ENCODE peak calls at places on chromosomes 16 and 17, in eight cellular contexts. A, R, M, H, J, I, D and K are unnamed samples.

GRCh38 chr17:61849674-61850073 is 13.7 kb downstream of the BRIP1 start:
- DNase-seq in R (no peak), M (no peak), A (peak; percentile 58), H (no peak), J (no peak), D (no peak), I (no peak), K (peak; percentile 16)

GRCh38 chr17:75325827-75326586 is 36.8 kb upstream of the SLC25A19 start:
- DNase-seq in J (no peak), D (peak; percentile 8), H (no peak), R (no peak), I (no peak), M (no peak), A (peak; percentile 35), K (peak; percentile 20)

GRCh38 chr17:41178341-41178740 is 320 bp upstream of the KRTAP4-2 start:
- DNase-seq in R (no peak), A (peak; percentile 72), I (no peak), J (peak; percentile 29), D (no peak), M (peak; percentile 43), H (no peak), K (no peak)

GRCh38 chr17:17606416-17607000 is 15.0 kb upstream of the PEMT start:
- DNase-seq in J (no peak), H (no peak), M (no peak), R (no peak), I (no peak), A (no peak), D (no peak), K (no peak)

GRCh38 chr16:48158296-48158695 is 2.5 kb upstream of the ABCC12 start:
- DNase-seq in D (no peak), H (peak; percentile 15), A (peak; percentile 75), M (peak; percentile 78), I (no peak), J (peak; percentile 54), R (peak; percentile 76), K (peak; percentile 41)

GRCh38 chr16:17106243-17106791 is 364.4 kb downstream of the XYLT1 start:
- DNase-seq in H (no peak), I (no peak), A (no peak), M (no peak), D (peak; percentile 55), J (no peak), R (peak; percentile 50), K (no peak)

GRCh38 chr17:2957631-2958286 is 105.6 kb downstream of the OR1D5 start:
- DNase-seq in M (no peak), D (peak; percentile 68), R (no peak), J (no peak), H (no peak), A (peak; percentile 74), I (no peak), K (no peak)

GRCh38 chr17:27882162-27882840 is 10.9 kb downstream of the LYRM9 start:
- DNase-seq in J (no peak), I (no peak), A (no peak), D (no peak), H (no peak), M (no peak), R (no peak), K (no peak)

GRCh38 chr16:66569131-66569530 is 2.9 kb downstream of the CMTM1 start:
- DNase-seq in J (no peak), R (no peak), M (peak; percentile 14), A (peak; percentile 87), D (no peak), I (no peak), H (no peak), K (peak; percentile 33)

GRCh38 chr17:7237761-7238417 is 1.4 kb downstream of the PHF23 start:
- DNase-seq in I (peak; percentile 90), R (peak; percentile 85), M (peak; percentile 42), D (peak; percentile 98), J (no peak), A (peak; percentile 46), H (no peak), K (no peak)

GRCh38 chr17:81113158-81113724 is 52.1 kb upstream of the PVALEF start:
- DNase-seq in A (no peak), M (no peak), I (no peak), R (no peak), J (no peak), D (no peak), H (no peak), K (no peak)

GRCh38 chr17:81115749-81116464 is 49.4 kb upstream of the PVALEF start:
- DNase-seq in A (no peak), J (no peak), H (no peak), R (no peak), M (no peak), I (no peak), D (peak; percentile 67), K (no peak)

GRCh38 chr17:81116704-81117103 is 48.6 kb upstream of the PVALEF start:
- DNase-seq in J (no peak), A (no peak), I (no peak), M (no peak), D (peak; percentile 69), R (no peak), H (no peak), K (no peak)

GRCh38 chr17:81114694-81115093 is 50.6 kb upstream of the PVALEF start:
- DNase-seq in R (no peak), J (no peak), H (no peak), D (no peak), M (no peak), I (no peak), A (no peak), K (no peak)

DNA sequence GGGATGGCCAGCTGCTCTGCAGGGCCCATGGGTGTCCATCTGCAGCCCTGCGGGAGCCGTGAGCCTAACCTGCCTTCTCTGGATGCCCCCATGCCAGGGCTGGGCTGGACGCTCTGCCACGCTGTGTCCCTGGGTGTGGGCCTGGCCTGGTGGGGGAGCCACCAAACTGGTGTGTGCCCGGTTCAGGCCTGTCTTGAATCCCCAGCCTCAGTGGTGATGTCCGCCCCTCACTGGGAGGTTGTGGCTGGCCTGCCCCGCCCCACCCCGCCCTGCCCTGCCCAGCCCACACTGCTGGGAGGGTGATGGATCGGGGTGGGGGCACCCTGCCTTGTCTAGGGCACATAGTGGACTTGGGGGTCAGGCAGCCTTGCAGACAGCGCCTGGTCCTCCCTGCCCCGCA is 50.1 kb upstream of the PVALEF start:
- DNase-seq in R (no peak), I (no peak), M (no peak), D (no peak), J (no peak), A (no peak), H (no peak), K (no peak)
- H3K4me3 ChIP-seq in R (no peak overlapping the region), I (no peak overlapping the region), M (no peak overlapping the region), D (no peak overlapping the region), J (no peak overlapping the region), A (no peak overlapping the region), H (no peak overlapping the region), K (no peak overlapping the region)

DNA sequence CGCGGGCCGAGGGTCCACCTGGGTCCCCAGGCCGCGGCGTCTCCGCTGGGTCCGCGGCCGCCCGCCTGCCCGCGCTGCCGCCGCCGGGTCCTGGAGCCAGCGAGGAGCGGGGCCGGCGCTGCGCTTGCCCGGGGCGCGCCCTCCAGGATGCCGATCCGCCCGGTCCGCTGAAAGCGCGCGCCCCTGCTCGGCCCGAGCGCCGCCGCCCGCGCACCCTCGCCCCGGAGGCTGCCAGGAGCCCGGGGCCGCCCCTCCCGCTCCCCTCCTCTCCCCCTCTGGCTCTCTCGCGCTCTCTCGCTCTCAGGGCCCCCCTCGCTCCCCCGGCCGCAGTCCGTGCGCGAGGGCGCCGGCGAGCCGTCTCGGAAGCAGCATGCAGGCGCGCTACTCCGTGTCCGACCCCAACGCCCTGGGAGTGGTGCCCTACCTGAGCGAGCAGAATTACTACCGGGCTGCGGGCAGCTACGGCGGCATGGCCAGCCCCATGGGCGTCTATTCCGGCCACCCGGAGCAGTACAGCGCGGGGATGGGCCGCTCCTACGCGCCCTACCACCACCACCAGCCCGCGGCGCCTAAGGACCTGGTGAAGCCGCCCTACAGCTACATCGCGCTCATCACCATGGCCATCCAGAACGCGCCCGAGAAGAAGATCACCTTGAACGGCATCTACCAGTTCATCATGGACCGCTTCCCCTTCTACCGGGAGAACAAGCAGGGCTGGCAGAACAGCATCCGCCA is 504 bp downstream of the FOXC2 start:
- DNase-seq in J (no peak), A (peak; percentile 62), M (no peak), I (peak; percentile 73), H (no peak), D (peak; percentile 89), R (no peak), K (no peak)
- H3K4me3 ChIP-seq in J (peak overlapping the region; percentile 89), A (peak overlapping the region; percentile 98), M (no peak overlapping the region), I (peak overlapping the region; percentile 55), H (peak overlapping the region; percentile 88), D (peak overlapping the region; percentile 37), R (no peak overlapping the region), K (peak overlapping the region; percentile 87)

GRCh38 chr17:60138769-60139437 is 10.9 kb upstream of the CA4 start:
- DNase-seq in J (no peak), D (peak; percentile 67), I (peak; percentile 55), M (no peak), A (no peak), H (no peak), R (no peak), K (no peak)

GRCh38 chr17:60142872-60143499 is 6.8 kb upstream of the CA4 start:
- DNase-seq in M (peak; percentile 96), J (peak; percentile 60), H (peak; percentile 63), A (peak; percentile 83), D (peak; percentile 73), I (peak; percentile 86), R (peak; percentile 82), K (peak; percentile 61)

GRCh38 chr17:60139438-60140285 is 10.1 kb upstream of the CA4 start:
- DNase-seq in I (peak; percentile 87), A (peak; percentile 58), D (peak; percentile 94), H (peak; percentile 30), J (no peak), M (peak; percentile 31), R (peak; percentile 63), K (no peak)

GRCh38 chr17:60137731-60138130 is 12.0 kb upstream of the CA4 start:
- DNase-seq in M (no peak), H (no peak), I (peak; percentile 20), R (no peak), J (no peak), A (no peak), D (no peak), K (no peak)

DNA sequence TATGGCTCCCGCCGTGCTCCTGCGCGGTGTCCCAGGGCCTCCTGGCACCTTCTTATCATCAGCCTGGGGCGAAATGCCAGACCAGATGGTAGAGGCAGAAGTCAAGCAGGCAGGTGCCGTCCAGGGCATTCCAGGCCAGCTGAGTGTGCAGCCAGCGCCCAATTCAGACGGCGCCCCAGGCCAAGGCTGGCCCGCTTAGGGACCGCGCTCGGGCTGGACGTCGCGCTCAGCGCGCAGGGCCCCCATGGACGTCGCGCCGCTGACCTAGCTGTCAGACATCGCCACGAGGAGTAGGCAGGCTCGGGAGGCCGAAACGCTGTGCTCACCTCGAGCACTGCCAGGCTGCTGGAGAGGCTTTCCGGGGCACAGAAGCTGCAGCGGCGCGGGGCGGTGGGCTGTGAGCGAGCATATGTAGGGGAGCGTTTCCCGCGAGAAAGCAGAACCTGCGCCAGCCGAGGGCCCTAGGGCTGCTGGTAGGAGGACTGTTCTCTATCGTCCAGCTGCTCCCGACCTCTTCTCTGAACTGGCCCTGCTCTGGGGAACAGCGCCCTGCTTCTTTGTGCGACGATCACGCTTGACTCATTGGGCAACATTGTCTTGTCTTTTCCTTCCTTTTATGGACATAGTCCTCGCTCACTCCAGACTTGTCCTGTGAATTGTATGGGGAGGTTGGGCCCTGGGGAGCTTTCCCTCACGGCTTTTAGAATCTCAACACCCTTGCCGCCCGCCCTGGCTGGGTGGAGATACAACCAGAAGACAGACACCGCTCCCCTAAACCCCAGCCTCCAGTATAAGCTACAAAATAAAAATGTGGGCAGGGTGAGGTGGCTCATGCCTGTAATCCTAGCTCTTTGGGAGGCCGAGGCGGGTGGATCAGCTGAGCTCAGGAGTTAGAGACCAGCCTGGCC is 8.4 kb upstream of the CA4 start:
- DNase-seq in R (no peak), D (peak; percentile 68), H (no peak), J (no peak), M (no peak), A (peak; percentile 13), I (peak; percentile 66), K (no peak)
- H3K4me3 ChIP-seq in R (no peak overlapping the region), D (peak overlapping the region; percentile 31), H (no peak overlapping the region), J (no peak overlapping the region), M (peak overlapping the region; percentile 62), A (no peak overlapping the region), I (no peak overlapping the region), K (no peak overlapping the region)

GRCh38 chr17:34580685-34581445 is 1.5 kb downstream of the TMEM132E start:
- DNase-seq in M (no peak), I (no peak), R (no peak), J (no peak), H (no peak), A (no peak), D (peak; percentile 87), K (no peak)
- H3K4me3 ChIP-seq in M (no peak overlapping the region), I (peak overlapping the region; percentile 31), R (no peak overlapping the region), J (no peak overlapping the region), H (no peak overlapping the region), A (no peak overlapping the region), D (peak overlapping the region; percentile 38), K (no peak overlapping the region)